ENCODE peak calls at places on chromosomes 11 and 22, in five cellular contexts. F is mesenchymal stem cell, T is H1, E is IMR-90, Z is H9. D is an unnamed sample.

GRCh38 chr22:50194037-50194809 is 6.6 kb upstream of the SELENOO start:
- DNase-seq in F (no peak), T (no peak), E (no peak), Z (no peak), D (no peak)

GRCh38 chr11:4522339-4522738 is 22.7 kb upstream of the OR52M1 start:
- DNase-seq in F (no peak), T (no peak), E (no peak), Z (no peak), D (no peak)

GRCh38 chr11:32500001-32500400 is 64.7 kb upstream of the WT1 start:
- DNase-seq in F (no peak), T (no peak), E (no peak), Z (no peak), D (no peak)

GRCh38 chr11:914747-915493 is 4.3 kb upstream of the CHID1 start:
- DNase-seq in F (no peak), T (no peak), E (no peak), Z (no peak), D (no peak)

GRCh38 chr11:123103326-123103980 is 41.5 kb upstream of the HSPA8 start:
- DNase-seq in F (peak; percentile 77), T (no peak), E (peak; percentile 75), Z (no peak), D (peak; percentile 41)

GRCh38 chr22:38657248-38657909 is 941 bp downstream of the CBY1 start:
- DNase-seq in F (peak; percentile 48), T (peak; percentile 49), E (no peak), Z (peak; percentile 45), D (no peak)

GRCh38 chr11:26549176-26549575 is 22.9 kb downstream of the MUC15 start:
- DNase-seq in F (no peak), T (no peak), E (no peak), Z (no peak), D (no peak)

GRCh38 chr22:36733271-36733670 is 29.7 kb upstream of the CACNG2 start:
- DNase-seq in F (no peak), T (no peak), E (no peak), Z (peak; percentile 9), D (no peak)

GRCh38 chr11:75442161-75442885 is 9.3 kb upstream of the KLHL35 start:
- DNase-seq in F (no peak), T (no peak), E (no peak), Z (no peak), D (no peak)

GRCh38 chr11:18064035-18064434 is 18.0 kb upstream of the TPH1 start:
- DNase-seq in F (no peak), T (no peak), E (no peak), Z (no peak), D (no peak)

GRCh38 chr11:68470304-68470811 is 9.8 kb downstream of the PPP6R3 start:
- DNase-seq in F (no peak), T (no peak), E (no peak), Z (no peak), D (no peak)

GRCh38 chr11:75474240-75474639 is 41.2 kb upstream of the KLHL35 start:
- DNase-seq in F (peak; percentile 59), T (no peak), E (peak; percentile 20), Z (no peak), D (no peak)

GRCh38 chr11:116610190-116610589 is 162.6 kb downstream of the BUD13 start:
- DNase-seq in F (no peak), T (no peak), E (no peak), Z (no peak), D (no peak)

GRCh38 chr11:76251223-76251575 is 44.9 kb upstream of the WNT11 start:
- DNase-seq in F (no peak), T (no peak), E (no peak), Z (no peak), D (no peak)

GRCh38 chr22:38715852-38716251 is 10.1 kb downstream of the GTPBP1 start:
- DNase-seq in F (no peak), T (no peak), E (no peak), Z (no peak), D (no peak)

GRCh38 chr11:128547946-128548654 is 39.3 kb downstream of the ETS1 start:
- DNase-seq in F (no peak), T (no peak), E (no peak), Z (no peak), D (no peak)

GRCh38 chr11:95453616-95454118 is 222.7 kb upstream of the SESN3 start:
- DNase-seq in F (no peak), T (no peak), E (no peak), Z (no peak), D (no peak)

GRCh38 chr22:26672060-26672471 is 14.7 kb downstream of the MIAT start:
- DNase-seq in F (no peak), T (no peak), E (no peak), Z (no peak), D (no peak)

GRCh38 chr22:20435436-20436308 is 2.0 kb downstream of the SCARF2 start:
- DNase-seq in F (no peak), T (no peak), E (no peak), Z (no peak), D (no peak)

GRCh38 chr11:9895016-9895415 is 231.1 kb downstream of the SWAP70 start:
- DNase-seq in F (peak; percentile 18), T (no peak), E (peak; percentile 51), Z (no peak), D (no peak)

GRCh38 chr11:107136892-107137291 is 118.6 kb upstream of the GUCY1A2 start:
- DNase-seq in F (no peak), T (no peak), E (no peak), Z (no peak), D (no peak)

GRCh38 chr11:31437742-31438435 is 68.2 kb downstream of the DNAJC24 start:
- DNase-seq in F (peak; percentile 38), T (no peak), E (peak; percentile 84), Z (no peak), D (no peak)

GRCh38 chr11:65217441-65218423 is 36.0 kb downstream of the CAPN1 start:
- DNase-seq in F (no peak), T (no peak), E (no peak), Z (peak; percentile 33), D (no peak)

DNA sequence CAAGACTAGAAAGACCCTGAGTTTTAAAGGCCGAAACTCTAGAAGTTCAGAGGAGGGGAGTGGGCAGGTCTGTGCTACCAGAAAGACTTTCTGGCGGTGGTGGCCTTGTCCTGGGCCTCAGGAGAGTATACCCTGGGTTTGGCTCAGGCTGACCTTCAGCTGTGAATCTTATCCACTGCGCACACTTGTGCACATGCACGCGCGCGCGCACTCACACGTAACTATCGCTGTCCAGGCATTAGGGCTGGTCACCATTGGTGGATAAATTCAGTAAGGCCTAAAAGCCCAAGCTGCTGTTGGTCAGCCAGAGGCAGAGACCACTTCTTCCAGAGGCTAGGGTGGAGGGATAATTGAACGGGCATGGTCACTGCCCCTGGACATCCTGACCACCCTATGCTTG is 25.1 kb downstream of the ARHGEF17 start:
- DNase-seq in F (no peak), T (no peak), E (no peak), Z (no peak), D (no peak)
- H2BK120ac ChIP-seq in F (peak overlapping the region; percentile 88), T (no peak overlapping the region), E (no peak overlapping the region), Z (no peak overlapping the region), D (peak overlapping the region; percentile 56)

GRCh38 chr22:41873391-41873790 is 40.5 kb downstream of the SREBF2 start:
- DNase-seq in F (no peak), T (no peak), E (no peak), Z (no peak), D (no peak)

GRCh38 chr22:41876675-41877074 is 38.2 kb downstream of the SHISA8 start:
- DNase-seq in F (no peak), T (no peak), E (no peak), Z (no peak), D (no peak)

GRCh38 chr22:41876275-41876674 is 38.6 kb downstream of the SHISA8 start:
- DNase-seq in F (no peak), T (no peak), E (peak; percentile 32), Z (no peak), D (no peak)

GRCh38 chr22:41875531-41876242 is 39.2 kb downstream of the SHISA8 start:
- DNase-seq in F (no peak), T (no peak), E (no peak), Z (no peak), D (no peak)

DNA sequence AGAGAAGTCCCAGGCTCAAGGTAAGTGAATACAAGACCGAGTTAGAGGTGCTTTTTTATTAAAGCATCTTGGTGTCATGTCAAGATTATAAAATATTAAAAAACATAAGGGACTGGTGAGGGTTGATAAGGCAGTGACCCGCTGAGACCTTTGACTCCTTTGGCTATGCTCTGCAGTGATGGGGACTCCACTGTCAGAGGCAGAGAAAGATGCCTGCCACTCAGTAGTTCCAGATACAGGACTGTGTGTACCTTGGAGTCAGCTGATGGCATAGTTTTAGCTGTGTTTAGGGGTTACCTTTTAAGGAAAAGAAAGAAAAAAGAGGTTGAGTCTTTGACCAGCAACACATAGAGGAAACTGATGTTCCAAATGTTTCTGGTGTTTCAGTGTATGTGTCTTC is 40.8 kb downstream of the SHISA8 start:
- DNase-seq in F (no peak), T (no peak), E (no peak), Z (no peak), D (no peak)
- H2AK5ac ChIP-seq in F (no peak overlapping the region), T (no peak overlapping the region), E (no peak overlapping the region), Z (no peak overlapping the region), D (no peak overlapping the region)

DNA sequence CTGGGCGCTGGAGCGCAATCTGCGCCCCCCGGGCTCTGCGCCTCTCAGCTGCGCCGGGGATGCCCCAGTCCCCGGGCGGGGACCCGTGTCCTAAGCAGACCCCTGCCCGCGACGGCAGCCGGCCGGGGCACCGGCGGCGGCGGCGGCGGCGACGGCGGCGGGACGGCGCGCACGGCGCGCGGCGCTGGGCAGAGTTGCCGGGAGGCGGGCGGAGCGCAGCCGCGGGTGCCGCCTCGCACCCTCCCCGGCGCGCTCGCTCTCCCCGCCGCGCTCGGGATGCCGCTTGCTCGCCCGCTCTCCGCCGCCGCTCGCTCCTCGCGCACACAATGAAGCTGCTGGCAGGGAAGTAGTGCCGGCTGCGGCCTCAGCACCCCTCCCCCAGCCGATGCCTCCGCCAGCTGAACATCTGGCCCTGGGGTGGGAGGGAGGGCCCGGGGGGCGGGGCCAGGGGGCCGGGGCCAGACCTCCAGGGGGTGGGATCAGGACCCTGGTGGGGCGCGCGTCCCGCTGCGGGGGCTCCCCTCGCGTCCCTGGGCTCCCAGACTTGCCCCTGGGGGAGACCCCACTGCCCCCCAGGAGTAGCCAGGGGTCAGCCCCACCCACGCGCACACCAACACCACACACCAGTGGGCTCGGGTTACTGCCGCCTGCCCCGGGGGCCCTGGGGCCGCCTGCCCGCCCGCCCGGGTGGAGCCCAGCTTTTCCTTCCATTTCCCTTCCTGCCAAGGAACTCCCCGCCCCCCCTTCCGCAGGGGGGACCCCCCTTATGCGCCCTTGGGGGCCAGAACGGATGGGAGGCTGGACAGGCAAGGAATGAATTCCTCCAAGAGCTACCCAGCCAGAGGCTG is at the start of gene RCOR2:
- DNase-seq in F (peak; percentile 85), T (peak; percentile 88), E (peak; percentile 80), Z (peak; percentile 90), D (peak; percentile 83)
- H2BK120ac ChIP-seq in F (peak within 1 kb of the TSS; percentile 58), T (peak within 1 kb of the TSS; percentile 85), E (peak within 1 kb of the TSS; percentile 89), Z (no peak within 1 kb of the TSS), D (peak within 1 kb of the TSS; percentile 98)

GRCh38 chr11:114399903-114400221 is 449 bp downstream of the C11orf71 start:
- DNase-seq in F (no peak), T (no peak), E (no peak), Z (peak; percentile 77), D (no peak)

GRCh38 chr11:114399490-114399889 is 821 bp downstream of the C11orf71 start:
- DNase-seq in F (no peak), T (no peak), E (no peak), Z (no peak), D (no peak)

GRCh38 chr11:114398303-114398920 is 1.9 kb downstream of the C11orf71 start:
- DNase-seq in F (peak; percentile 32), T (no peak), E (no peak), Z (no peak), D (no peak)

GRCh38 chr11:114400974-114401223 is 433 bp downstream of the RBM7 start:
- DNase-seq in F (no peak), T (no peak), E (no peak), Z (no peak), D (no peak)

GRCh38 chr11:114400222-114400973 is at the start of the genes C11orf71 and RBM7:
- DNase-seq in F (peak; percentile 99), T (peak; percentile 95), E (peak; percentile 99), Z (peak; percentile 96), D (peak; percentile 94)
- H2AK5ac ChIP-seq in F (peak within 1 kb of the TSS; percentile 72), T (peak within 1 kb of the TSS; percentile 96), E (peak within 1 kb of the TSS; percentile 96), Z (no peak within 1 kb of the TSS), D (peak within 1 kb of the TSS; percentile 85)